ENCODE peak calls at places on chromosomes 12 and 14, in seven cellular contexts. K, N, O, G, M, R and Z are unnamed samples.

GRCh38 chr12:119461815-119462214 is 127.3 kb downstream of the CCDC60 start:
- DNase-seq in G (no peak), K (no peak), R (no peak), M (no peak), O (no peak), N (no peak), Z (no peak)

GRCh38 chr14:88233915-88234314 is 89.2 kb downstream of the KCNK10 start:
- DNase-seq in R (no peak), G (no peak), O (no peak), N (no peak), K (no peak), M (peak), Z (peak)

GRCh38 chr12:55996715-55997534 is at the start of gene SUOX:
- DNase-seq in M (peak), K (peak), G (peak), O (peak), N (peak), R (peak), Z (peak)

GRCh38 chr12:3107071-3107583 is 29.9 kb downstream of the TSPAN9 start:
- DNase-seq in G (peak), N (peak), O (no peak), M (peak), R (no peak), K (no peak), Z (no peak)

GRCh38 chr12:22588817-22589216 is 36.2 kb upstream of the ETNK1 start:
- DNase-seq in O (no peak), M (no peak), N (no peak), R (no peak), G (no peak), K (no peak), Z (no peak)

GRCh38 chr12:62331306-62331705 is 71.1 kb downstream of the USP15 start:
- DNase-seq in K (no peak), M (no peak), N (no peak), G (no peak), O (no peak), R (no peak), Z (no peak)

GRCh38 chr14:37903561-37904191 is 304.0 kb upstream of the SSTR1 start:
- DNase-seq in M (peak), K (no peak), N (peak), R (no peak), O (no peak), G (no peak), Z (peak)

GRCh38 chr12:55726911-55727310 is 1.9 kb downstream of the CD63 start:
- DNase-seq in G (no peak), N (no peak), M (no peak), K (no peak), O (no peak), R (no peak), Z (no peak)

GRCh38 chr14:58362798-58363412 is 32.8 kb upstream of the TOMM20L start:
- DNase-seq in O (no peak), R (no peak), M (peak), K (no peak), N (no peak), G (no peak), Z (peak)

GRCh38 chr14:91466192-91466591 is 43.9 kb downstream of the PPP4R3A start:
- DNase-seq in R (no peak), G (no peak), N (no peak), O (no peak), M (no peak), K (no peak), Z (no peak)

GRCh38 chr12:123149828-123150272 is 1.0 kb downstream of the PITPNM2 start:
- DNase-seq in G (no peak), O (no peak), R (no peak), N (no peak), K (no peak), M (no peak), Z (no peak)

GRCh38 chr14:49972840-49973239 is 80.0 kb downstream of the ARF6 start:
- DNase-seq in G (peak), O (peak), K (peak), N (peak), R (no peak), M (peak), Z (peak)

GRCh38 chr14:71022015-71022919 is 115.0 kb downstream of the PCNX1 start:
- DNase-seq in R (no peak), N (no peak), O (no peak), G (no peak), M (no peak), K (no peak), Z (no peak)

GRCh38 chr14:22471545-22472121 is 117.4 kb downstream of the DAD1 start:
- DNase-seq in R (no peak), N (peak), O (no peak), K (peak), M (peak), G (no peak), Z (no peak)

GRCh38 chr12:124497039-124497438 is 70.4 kb downstream of the NCOR2 start:
- DNase-seq in R (no peak), G (no peak), K (no peak), N (no peak), M (peak), O (no peak), Z (peak)

GRCh38 chr12:54047160-54047963 is 6.3 kb upstream of the HOXC4 start:
- DNase-seq in R (no peak), G (no peak), K (no peak), O (no peak), N (no peak), M (no peak), Z (no peak)

GRCh38 chr12:121709478-121709890 is 3.1 kb upstream of the TMEM120B start:
- DNase-seq in N (peak), O (no peak), M (peak), R (no peak), K (no peak), G (no peak), Z (peak)

GRCh38 chr14:68482772-68483395 is 310.0 kb downstream of the ZFP36L1 start:
- DNase-seq in M (no peak), R (no peak), O (no peak), G (no peak), K (no peak), N (no peak), Z (no peak)

GRCh38 chr12:67592228-67593011 is 56.1 kb upstream of the DYRK2 start:
- DNase-seq in O (no peak), M (peak), R (no peak), N (peak), G (peak), K (no peak), Z (peak)

GRCh38 chr12:128266559-128267245 is at the start of gene TMEM132C:
- DNase-seq in R (no peak), N (no peak), O (no peak), G (no peak), M (no peak), K (no peak), Z (no peak)

GRCh38 chr14:33163109-33163508 is 224.4 kb downstream of the NPAS3 start:
- DNase-seq in O (no peak), R (no peak), M (no peak), N (no peak), G (no peak), K (no peak), Z (no peak)

GRCh38 chr12:105365231-105365630 is 34.7 kb downstream of the C12orf75 start:
- DNase-seq in O (no peak), G (no peak), K (no peak), M (peak), N (no peak), R (no peak), Z (no peak)

GRCh38 chr12:120257041-120257821 is 8.3 kb downstream of the PXN start:
- DNase-seq in K (peak), N (peak), G (peak), O (peak), R (no peak), M (peak), Z (peak)

GRCh38 chr12:106248177-106248848 is 493 bp upstream of the CKAP4 start:
- DNase-seq in M (peak), N (peak), O (peak), K (peak), R (no peak), G (peak), Z (peak)

GRCh38 chr12:25725874-25726273 is 172.8 kb upstream of the LMNTD1 start:
- DNase-seq in N (peak), R (no peak), M (peak), G (no peak), O (no peak), K (no peak), Z (peak)

GRCh38 chr12:80142640-80143039 is 43.3 kb downstream of the OTOGL start:
- DNase-seq in G (no peak), N (no peak), R (no peak), K (no peak), M (no peak), O (no peak), Z (no peak)

GRCh38 chr12:112011685-112012084 is 1.3 kb downstream of the TMEM116 start:
- DNase-seq in K (no peak), N (no peak), M (no peak), R (no peak), O (no peak), G (no peak), Z (no peak)
- TF ChIP-seq CTCF in K (no peak), N (no peak), M (no peak), R (no peak), O (no peak), G (no peak), Z (no peak)

GRCh38 chr12:19107750-19108149 is 21.8 kb upstream of the PLEKHA5 start:
- DNase-seq in N (no peak), K (no peak), M (no peak), G (no peak), R (no peak), O (no peak), Z (no peak)
- H3K4me3 ChIP-seq in N (no peak), K (no peak), M (no peak), G (no peak), R (no peak), O (no peak), Z (no peak)

GRCh38 chr14:36655963-36656768 is 5.5 kb upstream of the PAX9 start:
- DNase-seq in N (no peak), K (no peak), M (peak), G (no peak), R (no peak), O (no peak), Z (no peak)
- TF ChIP-seq CTCF in N (peak), K (peak), M (peak), G (no peak), R (no peak), O (peak), Z (peak)

DNA sequence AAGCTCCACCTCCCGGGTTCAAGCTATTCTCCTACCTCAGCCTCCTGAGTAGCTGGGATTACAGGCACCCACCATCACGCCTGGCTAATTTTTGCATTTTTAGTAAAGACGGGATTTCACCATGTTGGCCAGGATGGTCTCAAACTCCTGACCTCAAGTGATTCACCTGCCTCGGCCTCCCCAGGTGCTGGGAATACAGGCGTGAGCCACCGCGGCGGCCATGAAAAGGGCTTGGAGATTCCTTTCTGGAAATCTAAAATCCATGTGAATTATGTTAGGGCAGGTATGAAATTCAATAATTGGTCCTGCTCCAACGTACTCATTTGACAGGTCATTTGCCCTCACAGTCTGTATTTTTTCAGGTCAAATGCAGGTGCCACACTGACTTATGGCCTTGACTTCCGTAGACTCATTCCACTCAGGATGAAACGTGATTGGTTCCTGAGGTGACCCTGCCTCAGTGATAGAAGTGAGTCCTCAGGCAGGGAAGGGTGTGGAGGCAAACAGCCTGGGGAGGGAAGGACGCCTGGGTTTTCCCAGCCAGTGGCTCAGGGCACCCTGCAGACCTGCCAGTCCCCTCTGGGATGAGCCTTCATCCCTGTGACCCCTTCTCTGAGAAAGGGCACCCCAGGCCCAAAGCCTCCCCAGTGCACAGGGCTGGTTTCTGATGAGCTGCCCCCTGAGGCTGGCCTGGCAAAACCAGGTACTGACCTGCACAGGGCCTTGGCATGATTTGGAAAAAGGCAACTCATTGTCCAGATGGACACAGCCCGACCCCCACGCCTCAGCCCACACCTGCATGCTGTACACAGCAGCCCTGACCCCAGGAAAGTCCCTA is 48.7 kb downstream of the PSMA6 start:
- DNase-seq in N (no peak), K (no peak), R (no peak), O (no peak), G (no peak), M (no peak), Z (no peak)
- H3K4me3 ChIP-seq in N (no peak), K (no peak), R (no peak), O (peak), G (no peak), M (no peak), Z (no peak)

GRCh38 chr12:11730299-11731041 is 81.0 kb downstream of the ETV6 start:
- DNase-seq in M (no peak), O (no peak), N (no peak), K (peak), R (no peak), G (no peak), Z (no peak)

GRCh38 chr12:11732023-11732422 is 82.5 kb downstream of the ETV6 start:
- DNase-seq in G (no peak), R (no peak), M (no peak), O (no peak), K (no peak), N (no peak), Z (no peak)

GRCh38 chr12:11731042-11731357 is 81.5 kb downstream of the ETV6 start:
- DNase-seq in K (no peak), O (no peak), M (no peak), R (no peak), G (no peak), N (no peak), Z (no peak)

GRCh38 chr12:11732760-11733159 is 83.3 kb downstream of the ETV6 start:
- DNase-seq in K (no peak), O (no peak), N (no peak), M (no peak), R (no peak), G (no peak), Z (no peak)

GRCh38 chr12:11731455-11731854 is 82.0 kb downstream of the ETV6 start:
- DNase-seq in N (no peak), K (no peak), O (no peak), M (no peak), R (no peak), G (no peak), Z (peak)
- TF ChIP-seq CTCF in N (no peak), K (no peak), O (no peak), M (no peak), R (no peak), G (no peak), Z (no peak)

DNA sequence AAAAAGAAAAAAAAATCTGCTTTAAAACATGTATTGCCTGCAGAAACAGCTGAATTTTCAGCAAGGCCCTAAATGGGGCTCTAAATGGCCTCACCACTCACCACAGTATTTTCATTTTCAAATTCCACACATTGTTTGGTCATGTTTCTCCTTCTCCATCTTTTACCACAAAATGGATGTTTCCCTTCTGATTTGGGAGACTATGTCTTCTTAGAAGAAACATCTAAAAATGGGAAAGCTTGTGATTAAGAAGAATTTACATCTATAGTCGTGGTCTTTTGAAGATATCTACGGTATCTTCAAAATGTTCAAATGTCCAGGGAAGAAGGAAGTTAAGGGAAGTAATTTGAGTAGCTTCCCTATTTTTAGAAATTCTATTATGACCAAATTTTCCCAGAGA is 20.7 kb upstream of the TUBA1C start:
- DNase-seq in R (no peak), N (peak), M (peak), K (no peak), O (no peak), G (no peak), Z (peak)
- H3K4me3 ChIP-seq in R (no peak), N (no peak), M (no peak), K (no peak), O (no peak), G (no peak), Z (no peak)